ENCODE peak calls at places on chromosomes 6 and 20, in four cellular contexts. D is DMS79, T is RCC 7860, I is T47D. J is an unnamed sample.
A peak's percentile ranks its signal among the peaks of the same experiment; 100 is the strongest.

GRCh38 chr6:87293526-87293925 is 28.9 kb upstream of the SMIM8 start:
- DNase-seq in D (no peak), T (no peak), I (no peak), J (no peak)

GRCh38 chr6:14703586-14703985 is 542.3 kb upstream of the JARID2 start:
- DNase-seq in D (peak; percentile 51), T (no peak), I (no peak), J (no peak)

GRCh38 chr20:24935786-24936525 is 13.1 kb upstream of the CST7 start:
- DNase-seq in D (no peak), T (no peak), I (no peak), J (no peak)

GRCh38 chr20:24277196-24277595 is 192.2 kb upstream of the SYNDIG1 start:
- DNase-seq in D (no peak), T (no peak), I (no peak), J (peak; percentile 35)

GRCh38 chr20:62055106-62055861 is 10.4 kb downstream of the TAF4 start:
- DNase-seq in D (no peak), T (no peak), I (no peak), J (no peak)

GRCh38 chr20:48052492-48052870 is 267.2 kb upstream of the SULF2 start:
- DNase-seq in D (peak; percentile 47), T (no peak), I (no peak), J (no peak)

GRCh38 chr20:51004781-51005180 is 18.1 kb downstream of the KCNG1 start:
- DNase-seq in D (no peak), T (no peak), I (no peak), J (no peak)

GRCh38 chr6:75946146-75946831 is 126.2 kb downstream of the IMPG1 start:
- DNase-seq in D (no peak), T (no peak), I (no peak), J (no peak)

GRCh38 chr6:94721459-94721858 is 855.9 kb upstream of the MANEA start:
- DNase-seq in D (no peak), T (no peak), I (no peak), J (no peak)

GRCh38 chr6:140858381-140858971 is 1274.2 kb upstream of the GJE1 start:
- DNase-seq in D (no peak), T (peak; percentile 9), I (no peak), J (no peak)

GRCh38 chr6:127451388-127451787 is 7.8 kb downstream of the KIAA0408 start:
- DNase-seq in D (no peak), T (no peak), I (no peak), J (no peak)

GRCh38 chr6:37006793-37007339 is 1.4 kb downstream of the FGD2 start:
- DNase-seq in D (no peak), T (peak; percentile 62), I (no peak), J (no peak)

GRCh38 chr6:111204881-111205280 is 117.6 kb downstream of the SLC16A10 start:
- DNase-seq in D (no peak), T (no peak), I (no peak), J (no peak)

GRCh38 chr6:166852484-166852975 is 103.8 kb downstream of the RNASET2 start:
- DNase-seq in D (no peak), T (no peak), I (no peak), J (no peak)

GRCh38 chr20:39253051-39253682 is 291.0 kb downstream of the DHX35 start:
- DNase-seq in D (no peak), T (no peak), I (no peak), J (no peak)

J was measured in glutamatergic neuron.